ENCODE peak calls at places on chromosomes 6 and 20, in five cellular contexts. R is HepG2, F is breast epithelium, M is GM23338, S is HCT116. N is an unnamed sample.
A peak's percentile ranks its signal among the peaks of the same experiment; 100 is the strongest.

GRCh38 chr20:60000271-60001026 is 42.2 kb downstream of the CDH26 start:
- DNase-seq in R (no peak), F (no peak), M (peak; percentile 15), S (no peak), N (no peak)

GRCh38 chr20:46378390-46379009 is 27.9 kb downstream of the ELMO2 start:
- DNase-seq in R (peak; percentile 41), F (no peak), M (no peak), S (no peak), N (no peak)

GRCh38 chr6:62805431-62805830 is 405.8 kb upstream of the FKBP1C start:
- DNase-seq in R (no peak), F (no peak), M (no peak), S (no peak), N (no peak)

GRCh38 chr6:139296927-139297326 is 5.1 kb upstream of the TXLNB start:
- DNase-seq in R (no peak), F (no peak), M (no peak), S (no peak), N (no peak)

GRCh38 chr6:67112120-67112519 is 1405.1 kb upstream of the EYS start:
- DNase-seq in R (no peak), F (no peak), M (peak; percentile 23), S (no peak), N (no peak)

GRCh38 chr6:25834950-25835349 is 3.1 kb upstream of the SLC17A1 start:
- DNase-seq in R (no peak), F (no peak), M (no peak), S (no peak), N (no peak)

GRCh38 chr6:163398796-163399195 is 15.7 kb upstream of the QKI start:
- DNase-seq in R (no peak), F (peak; percentile 63), M (no peak), S (no peak), N (no peak)

GRCh38 chr20:48783533-48784272 is 44.1 kb downstream of the PREX1 start:
- DNase-seq in R (no peak), F (no peak), M (no peak), S (no peak), N (no peak)

GRCh38 chr6:120805267-120805666 is 529.0 kb downstream of the TBC1D32 start:
- DNase-seq in R (no peak), F (no peak), M (no peak), S (no peak), N (no peak)

GRCh38 chr6:8343600-8343999 is 91.7 kb downstream of the SLC35B3 start:
- DNase-seq in R (no peak), F (no peak), M (no peak), S (no peak), N (no peak)

GRCh38 chr6:13505345-13505734 is 17.9 kb upstream of the GFOD1 start:
- DNase-seq in R (peak; percentile 25), F (no peak), M (no peak), S (no peak), N (no peak)

GRCh38 chr6:129543981-129544380 is 166.0 kb downstream of the ARHGAP18 start:
- DNase-seq in R (no peak), F (no peak), M (no peak), S (no peak), N (no peak)

GRCh38 chr6:116244284-116244683 is 9.6 kb downstream of the TSPYL4 start:
- DNase-seq in R (no peak), F (no peak), M (no peak), S (no peak), N (no peak)

GRCh38 chr6:140134224-140134623 is 759.8 kb upstream of the CITED2 start:
- DNase-seq in R (no peak), F (no peak), M (no peak), S (no peak), N (no peak)

GRCh38 chr6:133693565-133693964 is 195.3 kb upstream of the TCF21 start:
- DNase-seq in R (no peak), F (no peak), M (no peak), S (no peak), N (no peak)

GRCh38 chr6:148794797-148795196 is 48.0 kb downstream of the UST start:
- DNase-seq in R (no peak), F (no peak), M (no peak), S (no peak), N (no peak)

GRCh38 chr20:58888521-58889333 is 36.2 kb downstream of the GNAS start:
- DNase-seq in R (peak; percentile 76), F (peak; percentile 78), M (peak; percentile 90), S (no peak), N (peak; percentile 87)

GRCh38 chr20:40815156-40816038 is 126.4 kb upstream of the MAFB start:
- DNase-seq in R (no peak), F (no peak), M (no peak), S (no peak), N (no peak)

GRCh38 chr6:27592481-27593199 is 119.7 kb upstream of the ZNF184 start:
- DNase-seq in R (peak; percentile 84), F (no peak), M (peak; percentile 85), S (no peak), N (no peak)

GRCh38 chr6:170045981-170046667 is 244.8 kb downstream of the DLL1 start:
- DNase-seq in R (no peak), F (no peak), M (no peak), S (no peak), N (no peak)

GRCh38 chr20:35319206-35320197 is 27.3 kb upstream of the FAM83C start:
- DNase-seq in R (no peak), F (no peak), M (no peak), S (no peak), N (no peak)

GRCh38 chr6:46170357-46171289 is at the start of gene ENPP5:
- DNase-seq in R (no peak), F (peak; percentile 90), M (peak; percentile 98), S (peak; percentile 87), N (no peak)

GRCh38 chr6:127347188-127347587 is 3.8 kb upstream of the ECHDC1 start:
- DNase-seq in R (peak; percentile 30), F (no peak), M (no peak), S (no peak), N (no peak)

GRCh38 chr20:53884859-53885654 is 185.3 kb downstream of the BCAS1 start:
- DNase-seq in R (no peak), F (no peak), M (no peak), S (no peak), N (no peak)

GRCh38 chr20:62055106-62055861 is 10.4 kb downstream of the TAF4 start:
- DNase-seq in R (no peak), F (no peak), M (no peak), S (no peak), N (no peak)

GRCh38 chr20:21353236-21353635 is 44.1 kb downstream of the NKX2-4 start:
- DNase-seq in R (no peak), F (no peak), M (no peak), S (no peak), N (no peak)

GRCh38 chr6:53752856-53753255 is 41.9 kb upstream of the LRRC1 start:
- DNase-seq in R (no peak), F (no peak), M (no peak), S (no peak), N (no peak)

GRCh38 chr20:37886851-37887297 is 16.1 kb upstream of the VSTM2L start:
- DNase-seq in R (peak; percentile 79), F (no peak), M (no peak), S (no peak), N (no peak)

GRCh38 chr6:14922306-14922705 is 323.6 kb upstream of the JARID2 start:
- DNase-seq in R (no peak), F (no peak), M (peak; percentile 44), S (no peak), N (no peak)

GRCh38 chr20:57166568-57167291 is 99.7 kb downstream of the BMP7 start:
- DNase-seq in R (no peak), F (no peak), M (no peak), S (no peak), N (no peak)

GRCh38 chr20:57167292-57167655 is 99.2 kb downstream of the BMP7 start:
- DNase-seq in R (no peak), F (no peak), M (no peak), S (no peak), N (no peak)

GRCh38 chr20:57163041-57163440 is 103.4 kb downstream of the BMP7 start:
- DNase-seq in R (no peak), F (no peak), M (no peak), S (no peak), N (no peak)

GRCh38 chr20:57164872-57165271 is 101.6 kb downstream of the BMP7 start:
- DNase-seq in R (no peak), F (no peak), M (no peak), S (no peak), N (no peak)

GRCh38 chr20:57165427-57166004 is 100.9 kb downstream of the BMP7 start:
- DNase-seq in R (no peak), F (no peak), M (no peak), S (no peak), N (no peak)
- H3K4me1 ChIP-seq in R (no peaks in the 10 kb centered on the region), F (no peaks in the 10 kb centered on the region), M (no peaks in the 10 kb centered on the region), S (peaks cover 23% of the 10 kb centered on the region), N (peaks cover 20% of the 10 kb centered on the region)

GRCh38 chr20:50625986-50626677 is 65.2 kb downstream of the RIPOR3 start:
- DNase-seq in R (peak; percentile 75), F (no peak), M (peak; percentile 95), S (peak; percentile 36), N (no peak)
- H3K27ac ChIP-seq in R (no peak overlapping the region), F (peak overlapping the region; percentile 27), M (peak overlapping the region; percentile 50), S (no peak overlapping the region), N (peak overlapping the region; percentile 64)

GRCh38 chr6:21158149-21158548 is 435.4 kb upstream of the SOX4 start:
- DNase-seq in R (no peak), F (no peak), M (no peak), S (no peak), N (no peak)

GRCh38 chr6:21158873-21159272 is 434.7 kb upstream of the SOX4 start:
- DNase-seq in R (no peak), F (no peak), M (no peak), S (no peak), N (no peak)

GRCh38 chr6:21163110-21163837 is 430.3 kb upstream of the SOX4 start:
- DNase-seq in R (no peak), F (no peak), M (no peak), S (peak; percentile 6), N (no peak)

GRCh38 chr6:21157186-21157929 is 436.2 kb upstream of the SOX4 start:
- DNase-seq in R (no peak), F (no peak), M (no peak), S (no peak), N (no peak)

DNA sequence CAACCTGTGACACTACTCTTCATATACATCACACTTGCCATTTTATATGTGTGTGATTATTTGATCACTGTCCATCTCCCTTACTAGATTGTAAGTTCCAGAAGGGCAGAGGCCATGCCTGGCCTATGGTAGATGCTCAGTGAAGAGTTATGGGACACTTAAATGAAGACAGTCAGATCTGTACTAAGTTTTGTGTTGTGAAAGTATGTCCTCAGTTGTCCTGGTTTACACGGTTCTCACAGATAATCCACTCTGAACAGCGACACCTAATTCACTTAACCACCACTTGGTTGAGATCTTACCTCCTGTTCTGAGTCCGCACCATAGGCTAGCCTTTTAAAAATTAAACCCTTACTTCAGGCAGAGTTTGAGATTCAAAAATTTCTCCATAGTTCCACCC is 434.1 kb upstream of the SOX4 start:
- DNase-seq in R (no peak), F (no peak), M (no peak), S (no peak), N (no peak)
- TF ChIP-seq POLR2AphosphoS5 in R (no peak), F (no peak), M (no peak), S (no peak), N (no peak)

GRCh38 chr6:11613336-11613735 is 75.8 kb downstream of the TMEM170B start:
- DNase-seq in R (no peak), F (no peak), M (no peak), S (no peak), N (no peak)
- H3K4me1 ChIP-seq in R (no peaks in the 10 kb centered on the region), F (no peaks in the 10 kb centered on the region), M (no peaks in the 10 kb centered on the region), S (peaks cover 17% of the 10 kb centered on the region), N (no peaks in the 10 kb centered on the region)

N was measured in vagina.